ENCODE peak calls at places on chromosome 20, in seven cellular contexts. H is heart right ventricle, V is SJSA1, M is ovary, U is Peyer's patch, T is PC-3, W is psoas muscle. A is an unnamed sample.

GRCh38 chr20:45508068-45508886 is 7.1 kb downstream of the SPINT3 start:
- DNase-seq in U (no peak), W (no peak), T (peak; percentile 50), M (no peak), H (no peak), V (no peak), A (no peak)

GRCh38 chr20:32462900-32463641 is 104.9 kb downstream of the ASXL1 start:
- DNase-seq in M (no peak), W (no peak), U (peak; percentile 86), H (no peak), V (no peak), T (no peak), A (no peak)

GRCh38 chr20:8454137-8454712 is 322.2 kb downstream of the PLCB1 start:
- DNase-seq in U (no peak), W (no peak), H (no peak), M (no peak), V (peak; percentile 60), T (peak; percentile 81), A (peak; percentile 52)

GRCh38 chr20:53869466-53870258 is 200.7 kb downstream of the BCAS1 start:
- DNase-seq in M (peak; percentile 40), H (peak; percentile 77), W (peak; percentile 31), V (peak; percentile 66), T (peak; percentile 98), U (no peak), A (peak; percentile 63)

GRCh38 chr20:59794555-59794954 is 138.9 kb downstream of the SYCP2 start:
- DNase-seq in T (peak; percentile 39), W (no peak), H (no peak), V (no peak), U (no peak), M (no peak), A (no peak)

GRCh38 chr20:32600681-32601237 is 15.6 kb upstream of the NOL4L start:
- DNase-seq in H (no peak), T (no peak), V (no peak), W (no peak), U (no peak), M (no peak), A (no peak)

GRCh38 chr20:20037960-20038359 is 14.3 kb downstream of the CRNKL1 start:
- DNase-seq in U (no peak), V (no peak), M (no peak), H (no peak), T (no peak), W (no peak), A (peak; percentile 31)

GRCh38 chr20:38861071-38861401 is 55.5 kb downstream of the PPP1R16B start:
- DNase-seq in V (no peak), W (no peak), M (no peak), H (no peak), T (no peak), U (no peak), A (no peak)

GRCh38 chr20:19449051-19449450 is 236.6 kb downstream of the SLC24A3 start:
- DNase-seq in U (no peak), V (no peak), M (peak; percentile 64), H (no peak), T (no peak), W (peak; percentile 19), A (no peak)

GRCh38 chr20:64271636-64272035 is 16.1 kb downstream of the PCMTD2 start:
- DNase-seq in M (no peak), W (no peak), U (no peak), V (no peak), H (no peak), T (no peak), A (no peak)

GRCh38 chr20:33282196-33282934 is 649 bp upstream of the BPIFB1 start:
- DNase-seq in U (no peak), W (no peak), H (no peak), T (no peak), V (no peak), M (no peak), A (no peak)

GRCh38 chr20:33318096-33318429 is 35.0 kb downstream of the BPIFB1 start:
- DNase-seq in H (no peak), M (no peak), V (no peak), U (no peak), T (no peak), W (no peak), A (no peak)

GRCh38 chr20:50588034-50588736 is 78.0 kb downstream of the PTPN1 start:
- DNase-seq in V (peak; percentile 82), W (peak; percentile 75), M (peak; percentile 78), T (peak; percentile 86), U (peak; percentile 85), H (peak; percentile 49), A (no peak)
- H3K36me3 ChIP-seq in V (peaks cover 65% of the 10 kb centered on the region), W (peaks cover 7% of the 10 kb centered on the region), M (no peaks in the 10 kb centered on the region), T (peaks cover 10% of the 10 kb centered on the region), U (no peaks in the 10 kb centered on the region), H (peaks cover 87% of the 10 kb centered on the region), A (peaks cover 4% of the 10 kb centered on the region)

GRCh38 chr20:43530321-43531090 is 23.0 kb downstream of the L3MBTL1 start:
- DNase-seq in T (no peak), M (no peak), W (no peak), V (no peak), U (peak; percentile 87), H (no peak), A (no peak)

GRCh38 chr20:43533060-43533459 is 25.6 kb downstream of the L3MBTL1 start:
- DNase-seq in T (no peak), M (no peak), H (no peak), V (no peak), U (no peak), W (no peak), A (no peak)

GRCh38 chr20:43532416-43533055 is 25.0 kb downstream of the L3MBTL1 start:
- DNase-seq in T (no peak), H (no peak), M (no peak), W (no peak), U (no peak), V (no peak), A (no peak)

GRCh38 chr20:43529457-43530153 is 22.1 kb downstream of the L3MBTL1 start:
- DNase-seq in U (no peak), M (no peak), T (no peak), V (no peak), H (no peak), W (no peak), A (no peak)

DNA sequence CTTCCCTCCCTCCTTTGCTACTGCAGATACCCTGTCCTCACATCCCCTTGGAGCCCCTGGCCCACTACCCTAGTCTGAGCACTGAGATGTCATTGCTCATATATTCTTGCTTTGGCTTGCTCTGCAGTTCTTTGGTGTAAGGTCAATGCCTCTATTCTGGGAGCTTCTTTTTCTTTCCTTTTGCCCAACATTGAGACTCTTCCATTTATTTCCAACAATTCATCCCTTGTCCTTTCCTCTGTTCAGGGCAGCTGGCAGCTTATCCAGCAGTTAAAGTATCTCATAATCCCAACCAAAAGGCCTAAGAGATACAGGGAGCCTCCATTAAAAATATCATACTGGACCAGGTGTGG is 23.6 kb downstream of the L3MBTL1 start:
- DNase-seq in V (no peak), U (no peak), M (no peak), W (no peak), H (no peak), T (no peak), A (no peak)
- H3K36me3 ChIP-seq in V (no peaks in the 10 kb centered on the region), U (no peaks in the 10 kb centered on the region), M (no peaks in the 10 kb centered on the region), W (no peaks in the 10 kb centered on the region), H (no peaks in the 10 kb centered on the region), T (no peaks in the 10 kb centered on the region), A (no peaks in the 10 kb centered on the region)

DNA sequence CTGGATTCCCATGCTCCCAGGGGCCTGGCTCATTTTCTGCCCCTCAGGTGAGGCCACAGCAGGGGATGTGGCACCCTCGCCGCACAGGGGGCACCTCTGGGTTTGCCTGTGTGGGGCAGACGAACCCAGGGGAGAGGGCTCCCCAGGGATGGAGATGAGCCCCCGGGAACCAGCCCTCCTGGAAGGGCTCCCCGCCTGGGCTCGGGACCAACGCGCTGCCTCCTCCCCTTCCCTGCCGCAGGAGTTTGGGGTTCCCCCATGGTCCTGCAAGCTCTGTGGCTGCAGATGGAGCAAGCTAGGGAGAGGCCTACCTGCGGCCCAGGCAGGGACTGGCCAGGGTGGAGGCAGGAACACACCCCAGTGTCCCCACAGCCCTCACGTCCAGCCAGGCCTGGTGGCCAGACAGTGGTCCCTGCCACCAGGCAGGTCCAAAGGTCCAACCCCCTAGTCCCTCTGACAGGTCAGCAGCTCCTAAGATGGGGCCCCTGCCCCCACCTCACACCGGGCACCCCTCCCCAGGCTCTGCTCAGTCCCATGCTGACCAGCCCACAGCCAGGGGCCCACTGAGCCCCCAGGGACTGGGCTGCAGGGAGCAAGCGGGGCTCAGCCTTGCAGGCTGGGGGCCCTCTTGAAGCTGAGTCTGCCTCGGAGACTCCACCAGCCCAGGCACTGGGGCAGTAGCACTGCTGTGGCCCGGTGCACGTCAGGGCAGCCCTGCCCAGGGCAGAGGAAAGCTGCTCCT is 13.7 kb downstream of the LAMA5 start:
- DNase-seq in M (peak; percentile 17), V (no peak), W (peak; percentile 22), T (no peak), H (no peak), U (no peak), A (no peak)
- H3K36me3 ChIP-seq in M (no peaks in the 10 kb centered on the region), V (no peaks in the 10 kb centered on the region), W (no peaks in the 10 kb centered on the region), T (peaks cover 54% of the 10 kb centered on the region), H (peaks cover 15% of the 10 kb centered on the region), U (no peaks in the 10 kb centered on the region), A (peaks cover 4% of the 10 kb centered on the region)

GRCh38 chr20:4876731-4877130 is 124.6 kb downstream of the SLC23A2 start:
- DNase-seq in U (no peak), H (no peak), M (no peak), W (no peak), V (no peak), T (peak; percentile 38), A (no peak)
- H3K36me3 ChIP-seq in U (no peaks in the 10 kb centered on the region), H (peaks cover 85% of the 10 kb centered on the region), M (no peaks in the 10 kb centered on the region), W (peaks cover 3% of the 10 kb centered on the region), V (no peaks in the 10 kb centered on the region), T (peaks cover 12% of the 10 kb centered on the region), A (no peaks in the 10 kb centered on the region)

DNA sequence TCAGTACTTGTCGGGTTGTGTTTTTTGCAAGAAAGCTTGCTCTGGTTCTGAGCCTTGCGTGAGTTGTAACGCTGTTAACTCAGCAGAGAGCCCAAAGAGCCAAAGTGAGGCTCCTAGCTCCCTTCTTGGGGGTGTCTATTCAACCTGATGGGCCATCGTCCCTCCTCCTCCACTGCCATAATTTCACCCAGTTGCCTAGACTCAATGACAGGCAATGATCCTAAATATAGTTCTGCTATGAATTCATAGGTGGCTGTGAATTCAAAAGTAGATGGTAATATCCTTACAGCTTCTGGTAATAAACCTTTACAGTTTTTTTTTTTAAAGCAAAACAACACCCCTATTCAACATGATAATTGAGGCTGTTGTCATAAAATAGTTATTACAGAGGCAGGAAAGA is 39.5 kb downstream of the GHRH start:
- DNase-seq in U (no peak), W (no peak), H (no peak), M (no peak), V (no peak), T (no peak), A (no peak)
- H3K36me3 ChIP-seq in U (no peaks in the 10 kb centered on the region), W (peaks cover 16% of the 10 kb centered on the region), H (peaks cover 94% of the 10 kb centered on the region), M (no peaks in the 10 kb centered on the region), V (peaks cover 65% of the 10 kb centered on the region), T (peaks cover 54% of the 10 kb centered on the region), A (peaks cover 3% of the 10 kb centered on the region)